ENCODE peak calls at places on chromosomes 16 and 17, in nine cellular contexts. R, N, O, I, M, T, W, V and D are unnamed samples.

GRCh38 chr17:65278820-65279184 is 141.6 kb downstream of the RGS9 start:
- DNase-seq in R (no peak), N (no peak), O (no peak), I (no peak), M (no peak), T (peak), W (no peak), V (no peak), D (no peak)

GRCh38 chr17:39867084-39867890 is 715 bp upstream of the ZPBP2 start:
- DNase-seq in R (no peak), N (no peak), O (no peak), I (peak), M (no peak), T (no peak), W (no peak), V (no peak), D (no peak)

GRCh38 chr16:49855822-49856740 is at the start of gene ZNF423:
- DNase-seq in R (peak), N (no peak), O (no peak), I (no peak), M (no peak), T (peak), W (no peak), V (no peak), D (no peak)

GRCh38 chr17:82710499-82711232 is 5.8 kb upstream of the FN3KRP start:
- DNase-seq in R (no peak), N (no peak), O (no peak), I (no peak), M (no peak), T (no peak), W (no peak), V (no peak), D (no peak)

GRCh38 chr16:84507011-84507982 is 2.8 kb upstream of the MEAK7 start:
- DNase-seq in R (no peak), N (no peak), O (no peak), I (peak), M (no peak), T (no peak), W (no peak), V (no peak), D (peak)

GRCh38 chr17:55424893-55425540 is 3.4 kb upstream of the MMD start:
- DNase-seq in R (no peak), N (no peak), O (no peak), I (no peak), M (no peak), T (no peak), W (no peak), V (no peak), D (no peak)

GRCh38 chr16:14088155-14088753 is 17.1 kb downstream of the MRTFB start:
- DNase-seq in R (no peak), N (peak), O (no peak), I (no peak), M (no peak), T (no peak), W (no peak), V (no peak), D (no peak)

GRCh38 chr17:45895969-45896793 is 1.8 kb downstream of the MAPT start:
- DNase-seq in R (peak), N (no peak), O (no peak), I (no peak), M (no peak), T (no peak), W (no peak), V (no peak), D (no peak)

GRCh38 chr16:56807011-56807675 is 57.9 kb upstream of the SLC12A3 start:
- DNase-seq in R (no peak), N (no peak), O (peak), I (no peak), M (no peak), T (no peak), W (peak), V (no peak), D (no peak)

GRCh38 chr17:57164814-57165213 is 79.8 kb downstream of the AKAP1 start:
- DNase-seq in R (no peak), N (no peak), O (no peak), I (no peak), M (no peak), T (no peak), W (no peak), V (no peak), D (no peak)

GRCh38 chr17:60305141-60305540 is 86.8 kb downstream of the USP32 start:
- DNase-seq in R (no peak), N (no peak), O (no peak), I (peak), M (no peak), T (no peak), W (no peak), V (no peak), D (no peak)

GRCh38 chr17:59527325-59527917 is 38.0 kb upstream of the DHX40 start:
- DNase-seq in R (no peak), N (no peak), O (no peak), I (no peak), M (no peak), T (no peak), W (no peak), V (no peak), D (no peak)

GRCh38 chr17:78997881-78998280 is 11.7 kb downstream of the CANT1 start:
- DNase-seq in R (no peak), N (no peak), O (no peak), I (no peak), M (no peak), T (no peak), W (no peak), V (no peak), D (no peak)

GRCh38 chr17:39715375-39716072 is 14.8 kb downstream of the MIEN1 start:
- DNase-seq in R (no peak), N (no peak), O (no peak), I (no peak), M (no peak), T (no peak), W (no peak), V (no peak), D (no peak)

GRCh38 chr16:87610026-87610425 is 7.7 kb downstream of the JPH3 start:
- DNase-seq in R (no peak), N (no peak), O (no peak), I (no peak), M (no peak), T (no peak), W (no peak), V (no peak), D (peak)

GRCh38 chr17:65130829-65131228 is 6.3 kb upstream of the RGS9 start:
- DNase-seq in R (no peak), N (no peak), O (no peak), I (no peak), M (no peak), T (no peak), W (no peak), V (no peak), D (no peak)

GRCh38 chr17:62790554-62790953 is 17.6 kb downstream of the MARCHF10 start:
- DNase-seq in R (no peak), N (peak), O (no peak), I (no peak), M (peak), T (no peak), W (peak), V (no peak), D (no peak)

GRCh38 chr17:68613739-68614298 is 12.7 kb upstream of the FAM20A start:
- DNase-seq in R (peak), N (peak), O (no peak), I (peak), M (peak), T (peak), W (no peak), V (no peak), D (no peak)
- TF ChIP-seq CTCF in R (peak), N (peak), O (peak), I (peak), M (peak), T (peak), W (peak), V (no peak), D (peak)

DNA sequence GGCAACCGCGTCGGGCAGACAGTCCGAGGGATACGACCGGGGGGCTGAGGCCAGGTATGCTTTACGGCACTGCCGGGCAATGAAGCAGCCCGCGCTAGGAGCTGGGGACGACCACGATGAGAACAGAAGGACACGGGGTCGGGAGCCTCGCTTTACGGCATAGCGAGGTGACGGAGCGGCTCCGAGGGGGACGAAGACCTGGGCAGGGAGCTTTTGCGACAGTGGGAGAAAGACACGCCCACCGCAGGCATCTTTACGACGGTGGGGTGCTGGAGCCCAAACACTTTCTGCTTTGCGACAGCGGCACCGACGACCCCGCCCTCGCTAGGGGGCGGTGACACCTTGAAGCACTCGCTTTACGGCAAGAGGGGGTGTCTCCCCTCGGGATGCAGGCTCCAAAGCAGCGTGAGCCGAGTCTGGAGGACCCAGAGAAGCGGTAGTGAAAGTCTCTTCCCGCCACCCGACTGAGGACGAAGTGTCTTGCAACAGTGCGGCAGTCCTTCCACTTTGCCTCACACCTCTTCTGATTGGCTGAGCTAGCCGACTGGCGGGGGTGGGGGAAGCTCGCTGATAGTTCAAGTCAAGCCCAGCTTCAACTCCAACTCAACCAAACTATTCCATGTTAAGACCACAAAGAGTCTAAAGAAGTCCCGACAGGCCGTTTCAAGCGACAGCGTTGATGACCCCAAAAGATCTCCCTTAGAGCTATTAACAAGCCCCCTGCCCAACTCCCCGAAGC is 394 bp upstream of the NEURL4 start:
- DNase-seq in R (peak), N (peak), O (peak), I (peak), M (peak), T (peak), W (peak), V (peak), D (peak)
- TF ChIP-seq CTCF in R (no peak), N (no peak), O (no peak), I (no peak), M (no peak), T (no peak), W (no peak), V (no peak), D (peak)

GRCh38 chr17:48996696-48997102 is 486 bp upstream of the IGF2BP1 start:
- DNase-seq in R (no peak), N (no peak), O (no peak), I (no peak), M (no peak), T (peak), W (no peak), V (no peak), D (no peak)

GRCh38 chr17:48994548-48995331 is 2.4 kb upstream of the IGF2BP1 start:
- DNase-seq in R (no peak), N (no peak), O (no peak), I (no peak), M (no peak), T (no peak), W (no peak), V (no peak), D (no peak)

GRCh38 chr17:48997103-48997826 is at the start of gene IGF2BP1:
- DNase-seq in R (no peak), N (no peak), O (no peak), I (peak), M (peak), T (peak), W (no peak), V (no peak), D (no peak)

GRCh38 chr17:48995332-48995870 is 1.8 kb upstream of the IGF2BP1 start:
- DNase-seq in R (no peak), N (no peak), O (no peak), I (no peak), M (no peak), T (peak), W (no peak), V (no peak), D (no peak)

GRCh38 chr17:48995871-48996695 is 1.1 kb upstream of the IGF2BP1 start:
- DNase-seq in R (no peak), N (no peak), O (no peak), I (no peak), M (no peak), T (peak), W (no peak), V (no peak), D (no peak)
- TF ChIP-seq CTCF in R (no peak), N (no peak), O (no peak), I (no peak), M (no peak), T (peak), W (no peak), V (no peak), D (peak)

GRCh38 chr16:70759666-70760065 is 41.3 kb downstream of the VAC14 start:
- DNase-seq in R (no peak), N (no peak), O (no peak), I (no peak), M (no peak), T (no peak), W (no peak), V (no peak), D (no peak)
- TF ChIP-seq CTCF in R (no peak), N (no peak), O (no peak), I (no peak), M (peak), T (no peak), W (no peak), V (no peak), D (peak)

DNA sequence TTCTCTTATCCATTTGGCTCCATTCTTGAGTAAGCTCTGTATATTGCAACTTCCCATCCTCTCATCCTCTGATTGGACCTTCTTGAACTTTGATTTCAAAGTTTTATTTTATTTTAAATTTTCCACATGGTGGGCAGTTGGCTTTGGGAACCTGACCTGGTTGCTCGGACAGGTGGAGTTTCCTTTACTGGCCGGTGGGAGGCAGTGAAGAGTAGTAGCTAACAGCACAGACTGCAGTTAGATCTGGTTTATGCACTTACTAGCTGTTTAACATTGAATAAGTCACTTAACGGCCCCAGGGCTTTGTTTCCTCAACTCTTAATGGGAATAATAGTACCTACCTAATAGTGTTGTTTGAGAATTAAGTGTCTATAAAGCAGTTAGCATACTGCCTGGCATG is 92.8 kb downstream of the GPR139 start:
- DNase-seq in R (no peak), N (peak), O (no peak), I (peak), M (no peak), T (peak), W (no peak), V (no peak), D (no peak)
- TF ChIP-seq CTCF in R (peak), N (peak), O (peak), I (peak), M (peak), T (peak), W (peak), V (no peak), D (peak)

GRCh38 chr16:88962478-88963152 is 14.4 kb downstream of the CBFA2T3 start:
- DNase-seq in R (peak), N (no peak), O (no peak), I (no peak), M (no peak), T (no peak), W (no peak), V (no peak), D (no peak)
- TF ChIP-seq CTCF in R (no peak), N (no peak), O (no peak), I (no peak), M (no peak), T (no peak), W (no peak), V (no peak), D (no peak)

DNA sequence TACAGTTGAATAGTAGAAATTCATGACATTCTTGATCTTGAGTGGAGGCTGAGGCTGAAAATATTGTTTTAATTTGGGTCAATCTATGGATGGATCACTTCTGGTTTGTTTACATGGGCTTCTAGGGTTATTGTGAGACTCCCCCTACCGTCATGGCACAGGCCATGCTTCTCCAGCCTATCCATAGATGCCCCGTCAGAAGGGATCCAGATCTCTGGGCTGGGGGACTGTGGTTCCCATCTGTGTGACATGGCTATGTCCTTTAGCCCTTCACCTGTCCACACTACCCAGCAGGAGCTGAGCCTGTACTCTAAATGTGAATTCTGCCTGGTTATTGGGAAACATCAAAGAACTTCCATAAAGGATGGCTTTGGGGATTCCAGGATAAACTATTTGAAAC is 160.4 kb downstream of the ABCC12 start:
- DNase-seq in R (no peak), N (peak), O (no peak), I (no peak), M (no peak), T (no peak), W (no peak), V (no peak), D (no peak)
- TF ChIP-seq CTCF in R (no peak), N (no peak), O (peak), I (no peak), M (peak), T (no peak), W (no peak), V (no peak), D (no peak)